ENCODE peak calls at places on chromosomes 1 and 21, in ten cellular contexts. V, T, Q, D, B, H, K, C, R and J are unnamed samples.
A peak's percentile ranks its signal among the peaks of the same experiment; 100 is the strongest.

GRCh38 chr1:58248067-58248466 is 298.5 kb downstream of the OMA1 start:
- DNase-seq in H (no peak), Q (no peak), D (no peak), R (no peak), C (no peak), B (no peak), K (no peak), V (no peak), T (no peak), J (no peak)

GRCh38 chr1:45272943-45273342 is 53.8 kb upstream of the HPDL start:
- DNase-seq in T (no peak), C (peak; percentile 64), H (no peak), B (peak; percentile 87), D (no peak), K (no peak), V (no peak), R (peak; percentile 74), Q (no peak), J (peak; percentile 43)

GRCh38 chr1:174017231-174017970 is 4.8 kb downstream of the RC3H1 start:
- DNase-seq in H (no peak), D (no peak), Q (no peak), C (no peak), B (no peak), T (no peak), R (peak; percentile 35), V (no peak), K (no peak), J (no peak)

GRCh38 chr1:61561666-61562065 is 163.3 kb downstream of the TM2D1 start:
- DNase-seq in C (peak; percentile 32), Q (no peak), V (no peak), D (no peak), H (no peak), B (peak; percentile 58), T (no peak), K (no peak), R (no peak), J (no peak)

GRCh38 chr1:93703649-93704048 is 22.0 kb upstream of the BCAR3 start:
- DNase-seq in B (peak; percentile 64), D (no peak), V (no peak), H (no peak), T (no peak), R (no peak), C (no peak), K (no peak), Q (no peak), J (peak; percentile 56)

GRCh38 chr1:54804471-54805132 is 3.5 kb upstream of the TTC22 start:
- DNase-seq in D (no peak), V (no peak), Q (no peak), C (no peak), B (no peak), K (peak; percentile 42), T (no peak), H (no peak), R (no peak), J (peak; percentile 28)

GRCh38 chr1:53286950-53287349 is 40.9 kb downstream of the LRP8 start:
- DNase-seq in K (no peak), R (no peak), H (peak; percentile 22), C (no peak), T (no peak), B (no peak), D (no peak), Q (no peak), V (no peak), J (no peak)

GRCh38 chr1:56060901-56061300 is 518.5 kb downstream of the PLPP3 start:
- DNase-seq in B (no peak), K (no peak), H (no peak), C (no peak), D (no peak), Q (no peak), R (peak; percentile 48), V (no peak), T (no peak), J (peak; percentile 77)

GRCh38 chr1:167713330-167714081 is 8.3 kb upstream of the MPZL1 start:
- DNase-seq in R (peak; percentile 43), V (no peak), D (no peak), T (peak; percentile 80), C (peak; percentile 42), H (no peak), K (no peak), Q (no peak), B (no peak), J (no peak)

GRCh38 chr1:26539722-26540121 is 10.2 kb downstream of the RPS6KA1 start:
- DNase-seq in V (no peak), H (no peak), D (no peak), B (no peak), R (no peak), K (no peak), C (no peak), T (no peak), Q (no peak), J (no peak)

GRCh38 chr1:237879195-237879594 is 11.5 kb downstream of the ZP4 start:
- DNase-seq in H (peak; percentile 27), R (peak; percentile 90), D (no peak), K (no peak), V (no peak), T (no peak), Q (no peak), B (peak; percentile 92), C (no peak), J (peak; percentile 24)

GRCh38 chr1:108815566-108815965 is 41.3 kb downstream of the AKNAD1 start:
- DNase-seq in D (no peak), C (peak; percentile 23), V (no peak), H (peak; percentile 7), R (no peak), Q (no peak), K (no peak), B (no peak), T (no peak), J (no peak)

GRCh38 chr1:114956570-114956969 is 73.1 kb upstream of the TSHB start:
- DNase-seq in C (peak; percentile 31), B (peak; percentile 23), Q (no peak), K (peak; percentile 3), V (no peak), R (peak; percentile 1), H (peak; percentile 17), D (no peak), T (no peak), J (no peak)

GRCh38 chr1:157313240-157313807 is 175.1 kb upstream of the ETV3 start:
- DNase-seq in V (no peak), Q (no peak), T (no peak), R (no peak), K (no peak), C (no peak), B (no peak), H (no peak), D (no peak), J (no peak)

GRCh38 chr1:97668945-97669344 is 251.9 kb downstream of the DPYD start:
- DNase-seq in H (peak; percentile 56), C (peak; percentile 58), R (peak; percentile 72), T (no peak), K (peak; percentile 29), B (peak; percentile 28), D (no peak), V (no peak), Q (no peak), J (peak; percentile 40)

GRCh38 chr1:240027059-240027462 is 64.6 kb upstream of the FMN2 start:
- DNase-seq in V (no peak), T (no peak), Q (no peak), C (peak; percentile 55), D (no peak), H (peak; percentile 16), R (peak; percentile 41), B (peak; percentile 14), K (peak; percentile 23), J (peak; percentile 48)

GRCh38 chr1:234970731-234971476 is 157.7 kb downstream of the TOMM20 start:
- DNase-seq in V (peak; percentile 50), H (no peak), Q (peak; percentile 48), C (peak; percentile 98), K (no peak), R (peak; percentile 100), B (peak; percentile 80), D (no peak), T (peak; percentile 86), J (peak; percentile 87)

GRCh38 chr21:33682992-33683627 is 40.8 kb downstream of the ITSN1 start:
- DNase-seq in K (no peak), Q (no peak), D (no peak), H (peak; percentile 65), V (no peak), R (peak; percentile 99), C (peak; percentile 90), T (no peak), B (peak; percentile 93), J (peak; percentile 51)

DNA sequence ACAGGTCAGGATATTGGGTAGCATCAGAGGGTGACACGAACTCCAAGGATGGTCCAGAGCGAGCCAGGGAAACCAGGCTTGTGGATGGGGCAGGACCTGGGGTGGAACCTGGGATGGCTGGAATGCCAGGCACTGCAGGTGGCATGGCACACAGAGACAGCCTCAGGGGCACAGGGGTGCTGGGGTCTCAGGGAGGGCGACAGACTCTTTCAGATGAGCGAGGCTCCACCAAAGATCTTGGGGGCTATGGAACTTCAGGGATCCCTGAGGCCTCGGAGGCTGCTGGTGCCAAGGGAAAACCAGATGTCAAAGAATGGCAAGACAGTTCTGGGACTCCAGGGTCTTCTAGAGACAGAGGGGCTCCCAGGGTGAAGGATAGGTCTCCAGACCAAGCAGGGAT is 21.4 kb downstream of the IGFN1 start:
- DNase-seq in D (no peak), T (peak; percentile 61), B (no peak), C (no peak), R (no peak), K (no peak), Q (no peak), V (no peak), H (no peak), J (no peak)
- H3K27me3 ChIP-seq in D (no peaks in the 10 kb centered on the region), T (no peaks in the 10 kb centered on the region), B (peaks cover 4% of the 10 kb centered on the region), C (peaks cover 27% of the 10 kb centered on the region), R (peaks cover 14% of the 10 kb centered on the region), K (no peaks in the 10 kb centered on the region), Q (no peaks in the 10 kb centered on the region), V (no peaks in the 10 kb centered on the region), H (no peaks in the 10 kb centered on the region), J (no peaks in the 10 kb centered on the region)

GRCh38 chr21:36692844-36693143 is 6.1 kb upstream of the SIM2 start:
- DNase-seq in T (no peak), B (no peak), Q (no peak), H (no peak), V (no peak), D (no peak), R (no peak), C (no peak), K (no peak), J (no peak)
- H3K27me3 ChIP-seq in T (no peaks in the 10 kb centered on the region), B (peaks cover 70% of the 10 kb centered on the region), Q (peaks cover 51% of the 10 kb centered on the region), H (no peaks in the 10 kb centered on the region), V (peaks cover 24% of the 10 kb centered on the region), D (peaks cover 49% of the 10 kb centered on the region), R (peaks cover 86% of the 10 kb centered on the region), C (peaks cover 100% of the 10 kb centered on the region), K (peaks cover 46% of the 10 kb centered on the region), J (no peaks in the 10 kb centered on the region)

GRCh38 chr1:3703786-3704396 is 48.4 kb upstream of the CCDC27 start:
- DNase-seq in B (no peak), D (no peak), V (no peak), C (no peak), H (no peak), T (no peak), K (peak; percentile 31), R (no peak), Q (no peak), J (no peak)
- H3K27me3 ChIP-seq in B (no peaks in the 10 kb centered on the region), D (no peaks in the 10 kb centered on the region), V (peaks cover 4% of the 10 kb centered on the region), C (peaks cover 1% of the 10 kb centered on the region), H (no peaks in the 10 kb centered on the region), T (no peaks in the 10 kb centered on the region), K (no peaks in the 10 kb centered on the region), R (peaks cover 5% of the 10 kb centered on the region), Q (no peaks in the 10 kb centered on the region), J (no peaks in the 10 kb centered on the region)

GRCh38 chr1:6163191-6163972 is 16.7 kb downstream of the CHD5 start:
- DNase-seq in Q (no peak), C (no peak), T (no peak), H (no peak), R (no peak), B (no peak), K (no peak), V (no peak), D (no peak), J (no peak)
- H3K27me3 ChIP-seq in Q (no peaks in the 10 kb centered on the region), C (peaks cover 38% of the 10 kb centered on the region), T (no peaks in the 10 kb centered on the region), H (peaks cover 61% of the 10 kb centered on the region), R (no peaks in the 10 kb centered on the region), B (no peaks in the 10 kb centered on the region), K (no peaks in the 10 kb centered on the region), V (no peaks in the 10 kb centered on the region), D (no peaks in the 10 kb centered on the region), J (no peaks in the 10 kb centered on the region)